ENCODE peak calls at places on chromosomes 13 and 19, in six cellular contexts. W is body of pancreas, V is heart right ventricle, Y is suprapubic skin, F is astrocyte, A is lower lobe of right lung. D is an unnamed sample.
A peak's percentile ranks its signal among the peaks of the same experiment; 100 is the strongest.

GRCh38 chr19:38059897-38060296 is 152.9 kb downstream of the SIPA1L3 start:
- DNase-seq in W (no peak), V (no peak), Y (no peak), F (no peak), A (no peak), D (no peak)

GRCh38 chr19:34666200-34666957 is 10.6 kb downstream of the SCGB2B2 start:
- DNase-seq in W (no peak), V (no peak), Y (no peak), F (no peak), A (no peak), D (no peak)

GRCh38 chr13:76854209-76854608 is 32.0 kb downstream of the KCTD12 start:
- DNase-seq in W (no peak), V (no peak), Y (no peak), F (no peak), A (no peak), D (no peak)

GRCh38 chr19:50333235-50333736 is 4.1 kb upstream of the KCNC3 start:
- DNase-seq in W (peak; percentile 90), V (peak; percentile 88), Y (peak; percentile 91), F (peak; percentile 57), A (peak; percentile 98), D (peak; percentile 91)

GRCh38 chr19:46533085-46534081 is 37.7 kb upstream of the PNMA8B start:
- DNase-seq in W (no peak), V (no peak), Y (no peak), F (no peak), A (no peak), D (no peak)

GRCh38 chr13:93690139-93690538 is 463.5 kb downstream of the GPC6 start:
- DNase-seq in W (no peak), V (no peak), Y (no peak), F (no peak), A (no peak), D (no peak)

GRCh38 chr13:44474122-44474910 is 100.7 kb downstream of the SERP2 start:
- DNase-seq in W (no peak), V (no peak), Y (no peak), F (peak; percentile 27), A (no peak), D (no peak)

GRCh38 chr13:100707818-100708740 is 33.5 kb upstream of the TMTC4 start:
- DNase-seq in W (no peak), V (no peak), Y (no peak), F (peak; percentile 97), A (no peak), D (no peak)

GRCh38 chr19:29372921-29373797 is 152.6 kb upstream of the VSTM2B start:
- DNase-seq in W (no peak), V (no peak), Y (peak; percentile 24), F (no peak), A (peak; percentile 14), D (no peak)
- H3K4me3 ChIP-seq in W (no peak overlapping the region), V (no peak overlapping the region), Y (no peak overlapping the region), F (no peak overlapping the region), A (no peak overlapping the region), D (no peak overlapping the region)

GRCh38 chr19:23867895-23868294 is 46.8 kb upstream of the ZNF726 start:
- DNase-seq in W (no peak), V (no peak), Y (no peak), F (no peak), A (no peak), D (peak; percentile 9)
- TF ChIP-seq CTCF in W (no peak), V (no peak), Y (no peak), F (no peak), A (no peak), D (peak; percentile 36)

GRCh38 chr19:12834976-12835757 is 788 bp upstream of the RTBDN start:
- DNase-seq in W (peak; percentile 31), V (no peak), Y (peak; percentile 70), F (no peak), A (peak; percentile 57), D (peak; percentile 53)

GRCh38 chr19:12834418-12834943 is at the start of gene RTBDN:
- DNase-seq in W (no peak), V (no peak), Y (no peak), F (no peak), A (no peak), D (peak; percentile 63)

GRCh38 chr19:12833418-12833746 is 997 bp downstream of the RTBDN start:
- DNase-seq in W (no peak), V (no peak), Y (no peak), F (no peak), A (no peak), D (no peak)

GRCh38 chr19:12836529-12836863 is 1.8 kb upstream of the MAST1 start:
- DNase-seq in W (no peak), V (no peak), Y (no peak), F (no peak), A (no peak), D (no peak)

DNA sequence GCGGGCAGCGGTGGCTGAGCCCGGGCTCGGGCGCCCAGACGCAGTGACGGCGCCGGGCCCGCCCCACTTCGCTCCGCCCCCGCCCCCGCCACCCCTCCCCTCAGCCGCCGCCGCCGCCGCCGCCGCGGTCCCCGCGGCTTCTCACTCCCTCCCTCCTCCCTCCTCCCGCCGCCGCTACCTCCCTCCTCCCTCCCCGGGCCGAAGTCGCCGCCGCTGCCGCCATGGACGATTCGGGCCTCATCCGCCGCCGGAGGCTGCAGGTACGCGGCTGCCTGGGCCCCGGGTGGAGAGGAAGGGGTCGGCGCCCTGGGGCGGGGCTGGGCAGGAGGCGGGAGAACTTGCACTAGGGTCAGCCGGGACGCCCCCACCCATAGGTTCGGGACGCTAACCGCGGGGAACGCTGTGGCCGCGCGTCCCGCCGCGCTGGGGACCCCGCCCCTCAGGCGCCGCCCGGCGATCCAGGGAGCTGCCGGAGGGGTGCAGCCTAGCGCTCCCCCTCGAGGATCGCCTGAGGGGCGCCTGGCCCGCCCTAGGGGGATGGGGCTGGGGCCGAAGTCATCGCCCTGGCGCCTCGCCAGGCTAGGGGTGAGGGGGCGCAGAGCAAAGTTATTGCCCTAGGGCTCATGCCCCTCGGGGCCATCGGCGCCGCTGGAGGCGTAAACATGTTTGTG is 497 bp downstream of the RTBDN start:
- DNase-seq in W (peak; percentile 31), V (no peak), Y (no peak), F (no peak), A (no peak), D (peak; percentile 84)
- H3K27me3 ChIP-seq in W (no peaks in the 10 kb centered on the region), V (peaks cover 33% of the 10 kb centered on the region), Y (peaks cover 96% of the 10 kb centered on the region), F (peaks cover 55% of the 10 kb centered on the region), A (peaks cover 90% of the 10 kb centered on the region), D (no peaks in the 10 kb centered on the region)

GRCh38 chr19:41327076-41327475 is 17.1 kb downstream of the CCDC97 start:
- DNase-seq in W (no peak), V (no peak), Y (no peak), F (no peak), A (no peak), D (no peak)
- H3K4me3 ChIP-seq in W (no peak overlapping the region), V (peak overlapping the region; percentile 47), Y (peak overlapping the region; percentile 43), F (peak overlapping the region; percentile 3), A (peak overlapping the region; percentile 45), D (no peak overlapping the region)

GRCh38 chr19:18522124-18522861 is 423 bp upstream of the ELL start:
- DNase-seq in W (peak; percentile 100), V (peak; percentile 100), Y (peak; percentile 100), F (peak; percentile 99), A (peak; percentile 100), D (peak; percentile 100)
- TF ChIP-seq CTCF in W (peak; percentile 21), V (peak; percentile 36), Y (peak; percentile 24), F (no peak), A (peak; percentile 36), D (no peak)

GRCh38 chr13:27795718-27796019 is 3.4 kb downstream of the GSX1 start:
- DNase-seq in W (no peak), V (no peak), Y (no peak), F (no peak), A (no peak), D (no peak)
- H3K27me3 ChIP-seq in W (no peaks in the 10 kb centered on the region), V (peaks cover 57% of the 10 kb centered on the region), Y (peaks cover 99% of the 10 kb centered on the region), F (peaks cover 70% of the 10 kb centered on the region), A (peaks cover 95% of the 10 kb centered on the region), D (peaks cover 100% of the 10 kb centered on the region)

GRCh38 chr19:49301165-49301865 is 23.7 kb downstream of the SLC6A16 start:
- DNase-seq in W (peak; percentile 72), V (peak; percentile 58), Y (peak; percentile 82), F (peak; percentile 18), A (peak; percentile 88), D (peak; percentile 84)
- H3K4me3 ChIP-seq in W (no peak overlapping the region), V (peak overlapping the region; percentile 24), Y (peak overlapping the region; percentile 18), F (no peak overlapping the region), A (peak overlapping the region; percentile 25), D (peak overlapping the region; percentile 40)